ENCODE peak calls at places on chromosomes 11 and 22, in eight cellular contexts. U is heart right ventricle, X is suprapubic skin, Q is psoas muscle, N is ovary, L is astrocyte, C is fibroblast of lung, Y is right lobe of liver. B is an unnamed sample.

GRCh38 chr22:31504282-31504681 is 7.9 kb downstream of the SFI1 start:
- DNase-seq in U (no peak), X (no peak), Q (no peak), N (no peak), L (peak), C (no peak), Y (no peak), B (no peak)

GRCh38 chr11:63622318-63622717 is 8.1 kb upstream of the PLAAT3 start:
- DNase-seq in U (no peak), X (no peak), Q (no peak), N (no peak), L (no peak), C (no peak), Y (no peak), B (peak)

GRCh38 chr11:72609045-72609444 is 65.2 kb downstream of the PDE2A start:
- DNase-seq in U (no peak), X (no peak), Q (no peak), N (no peak), L (no peak), C (peak), Y (no peak), B (no peak)

GRCh38 chr22:47615051-47615450 is 852.6 kb downstream of the TBC1D22A start:
- DNase-seq in U (no peak), X (peak), Q (no peak), N (peak), L (no peak), C (no peak), Y (no peak), B (no peak)

GRCh38 chr11:111417766-111418435 is 38.8 kb upstream of the POU2AF1 start:
- DNase-seq in U (peak), X (no peak), Q (peak), N (peak), L (peak), C (peak), Y (no peak), B (no peak)

GRCh38 chr11:121119444-121119843 is 18.4 kb downstream of the TECTA start:
- DNase-seq in U (no peak), X (no peak), Q (no peak), N (no peak), L (no peak), C (no peak), Y (no peak), B (no peak)

GRCh38 chr22:17968126-17968525 is 56.2 kb downstream of the MICAL3 start:
- DNase-seq in U (no peak), X (no peak), Q (no peak), N (no peak), L (no peak), C (no peak), Y (no peak), B (no peak)

GRCh38 chr11:8082391-8083087 is 1.5 kb downstream of the TUB start:
- DNase-seq in U (no peak), X (no peak), Q (no peak), N (no peak), L (no peak), C (no peak), Y (no peak), B (no peak)

GRCh38 chr11:290621-291231 is 1.8 kb downstream of the PGGHG start:
- DNase-seq in U (no peak), X (peak), Q (peak), N (peak), L (no peak), C (no peak), Y (peak), B (no peak)

GRCh38 chr11:45580399-45580798 is 85.0 kb downstream of the CHST1 start:
- DNase-seq in U (peak), X (no peak), Q (no peak), N (no peak), L (peak), C (peak), Y (no peak), B (no peak)

GRCh38 chr11:90823446-90823845 is 600.6 kb upstream of the CHORDC1 start:
- DNase-seq in U (no peak), X (no peak), Q (no peak), N (no peak), L (no peak), C (no peak), Y (no peak), B (no peak)

GRCh38 chr22:25919452-25919851 is 177.5 kb downstream of the MYO18B start:
- DNase-seq in U (no peak), X (no peak), Q (no peak), N (no peak), L (no peak), C (no peak), Y (no peak), B (no peak)

GRCh38 chr11:46066335-46066734 is 54.9 kb downstream of the PHF21A start:
- DNase-seq in U (no peak), X (no peak), Q (no peak), N (no peak), L (no peak), C (no peak), Y (no peak), B (no peak)

GRCh38 chr11:45412033-45412432 is 125.9 kb upstream of the SYT13 start:
- DNase-seq in U (no peak), X (no peak), Q (no peak), N (no peak), L (no peak), C (no peak), Y (no peak), B (peak)

GRCh38 chr11:12377824-12378593 is 638 bp downstream of the PARVA start:
- DNase-seq in U (peak), X (peak), Q (peak), N (peak), L (peak), C (peak), Y (peak), B (peak)

GRCh38 chr22:22687638-22688500 is 43.5 kb downstream of the GGTLC2 start:
- DNase-seq in U (peak), X (no peak), Q (no peak), N (no peak), L (peak), C (peak), Y (no peak), B (no peak)

GRCh38 chr22:38843201-38843715 is 570 bp downstream of the NPTXR start:
- DNase-seq in U (no peak), X (no peak), Q (peak), N (peak), L (peak), C (peak), Y (no peak), B (no peak)

DNA sequence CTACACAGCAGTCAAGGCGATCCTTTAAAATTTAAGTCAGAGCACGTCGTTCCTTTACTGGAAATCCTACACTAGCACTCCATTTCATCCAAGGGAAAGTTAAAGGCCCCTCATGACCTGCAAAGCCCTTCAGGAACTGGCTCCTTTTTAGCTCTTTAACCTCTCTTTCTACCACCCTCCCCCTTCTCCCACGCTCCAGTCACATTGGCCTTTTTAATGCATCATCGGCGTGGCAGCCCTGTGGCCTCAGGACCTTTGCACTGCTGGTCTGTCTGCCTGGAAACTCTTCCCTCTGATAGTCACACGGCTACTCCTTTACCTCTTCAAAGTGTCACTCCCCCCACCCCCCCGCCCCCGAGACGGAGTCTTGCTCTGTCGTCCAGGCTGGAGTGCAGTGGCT is 1.2 kb upstream of the PTPN5 start:
- DNase-seq in U (no peak), X (no peak), Q (no peak), N (no peak), L (no peak), C (no peak), Y (no peak), B (no peak)
- H3K4me3 ChIP-seq in U (no peak), X (no peak), Q (no peak), N (no peak), L (no peak), C (no peak), Y (no peak), B (no peak)

GRCh38 chr11:64933213-64933934 is 2.3 kb downstream of the GPHA2 start:
- DNase-seq in U (no peak), X (no peak), Q (no peak), N (no peak), L (no peak), C (no peak), Y (no peak), B (no peak)

GRCh38 chr11:64936539-64936938 is 846 bp upstream of the GPHA2 start:
- DNase-seq in U (no peak), X (no peak), Q (no peak), N (no peak), L (no peak), C (no peak), Y (no peak), B (no peak)

GRCh38 chr11:64933935-64934693 is 1.6 kb downstream of the GPHA2 start:
- DNase-seq in U (no peak), X (no peak), Q (no peak), N (no peak), L (no peak), C (no peak), Y (no peak), B (no peak)

GRCh38 chr11:64935634-64936081 is at the start of gene GPHA2:
- DNase-seq in U (no peak), X (no peak), Q (no peak), N (peak), L (peak), C (peak), Y (no peak), B (no peak)

DNA sequence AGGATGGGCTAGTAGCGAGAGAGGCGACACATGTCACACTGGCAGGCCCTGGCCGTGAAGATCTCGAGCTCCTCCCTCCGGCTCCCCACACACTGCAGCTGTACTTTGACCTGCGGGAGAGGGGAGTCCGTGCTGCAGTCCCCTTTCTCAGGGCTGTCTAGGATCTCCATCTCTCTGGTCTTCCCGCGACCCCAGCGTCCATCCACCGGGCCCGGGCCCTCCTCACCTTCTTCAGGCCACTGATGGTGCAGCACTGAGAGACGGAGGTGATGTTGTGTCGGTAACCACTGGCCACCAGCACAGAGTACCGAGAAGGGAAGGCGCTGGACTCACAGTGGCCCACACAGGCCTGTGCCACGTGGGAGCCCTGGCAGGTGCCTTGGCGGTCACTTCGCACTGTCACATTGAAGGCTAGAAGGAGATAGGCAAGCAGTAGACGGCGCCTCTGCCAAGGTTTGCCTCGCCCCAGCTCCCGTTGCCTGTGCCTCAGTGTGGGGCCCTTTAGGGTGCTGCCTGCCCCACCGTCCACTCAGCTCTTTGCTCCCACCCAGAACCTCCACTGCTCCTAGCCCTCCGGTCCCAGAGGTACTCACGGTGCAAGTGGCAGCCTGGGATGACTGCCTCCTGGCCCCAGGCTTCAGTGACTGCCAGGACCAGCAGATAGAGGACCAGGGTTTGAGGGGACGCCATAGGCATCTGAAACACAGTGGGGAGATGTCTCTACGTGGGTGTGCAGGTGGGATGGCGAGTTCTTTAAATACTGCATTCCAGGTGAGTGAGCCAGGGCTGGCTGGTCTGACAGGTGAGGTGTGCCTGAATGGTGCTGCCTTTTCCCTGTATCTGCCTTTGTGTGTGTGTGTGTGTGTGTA is 694 bp downstream of the GPHA2 start:
- DNase-seq in U (no peak), X (no peak), Q (no peak), N (no peak), L (no peak), C (no peak), Y (no peak), B (no peak)
- H3K27ac ChIP-seq in U (no peak), X (no peak), Q (no peak), N (no peak), L (no peak), C (no peak), Y (no peak), B (no peak)

GRCh38 chr22:19554834-19555404 is 30.7 kb upstream of the CLDN5 start:
- DNase-seq in U (no peak), X (peak), Q (no peak), N (no peak), L (no peak), C (peak), Y (no peak), B (no peak)
- TF ChIP-seq CTCF in U (no peak), X (no peak), Q (no peak), N (no peak), L (peak), C (peak), Y (no peak), B (no peak)

DNA sequence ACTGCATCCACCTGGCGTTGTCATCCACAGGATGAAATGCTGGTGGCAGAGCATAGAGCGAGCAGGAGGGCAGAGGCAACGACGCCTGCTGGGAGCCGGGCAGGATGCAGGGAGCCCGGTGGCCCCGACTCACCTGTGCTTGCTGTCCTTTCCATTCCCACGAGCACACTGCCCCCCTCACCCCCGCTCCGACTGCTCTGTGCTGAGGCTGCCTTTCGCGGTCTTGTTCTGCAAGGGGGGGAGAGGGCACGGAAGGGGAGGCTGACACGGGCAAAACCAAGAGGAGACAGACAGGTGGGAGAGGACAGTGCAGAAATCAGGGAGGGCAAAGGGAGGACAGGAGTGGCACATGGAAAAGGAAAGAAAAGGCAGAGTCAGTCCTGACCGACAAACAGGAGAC is 37.9 kb upstream of the CYP2D6 start:
- DNase-seq in U (no peak), X (no peak), Q (no peak), N (no peak), L (no peak), C (no peak), Y (no peak), B (no peak)
- H3K4me3 ChIP-seq in U (no peak), X (no peak), Q (no peak), N (no peak), L (no peak), C (no peak), Y (no peak), B (no peak)

GRCh38 chr11:43903969-43904368 is 23.3 kb downstream of the ALKBH3 start:
- DNase-seq in U (no peak), X (no peak), Q (no peak), N (no peak), L (no peak), C (no peak), Y (no peak), B (no peak)

GRCh38 chr11:43904737-43905515 is 24.3 kb downstream of the ALKBH3 start:
- DNase-seq in U (no peak), X (no peak), Q (no peak), N (no peak), L (peak), C (peak), Y (no peak), B (no peak)

GRCh38 chr11:43908191-43908590 is 27.6 kb downstream of the ALKBH3 start:
- DNase-seq in U (no peak), X (no peak), Q (no peak), N (no peak), L (no peak), C (no peak), Y (no peak), B (no peak)

GRCh38 chr11:43907028-43907966 is 26.7 kb downstream of the ALKBH3 start:
- DNase-seq in U (no peak), X (no peak), Q (no peak), N (no peak), L (no peak), C (no peak), Y (no peak), B (no peak)

GRCh38 chr11:43905788-43906187 is 25.2 kb downstream of the ALKBH3 start:
- DNase-seq in U (peak), X (no peak), Q (no peak), N (no peak), L (peak), C (peak), Y (no peak), B (no peak)
- H3K27ac ChIP-seq in U (peak), X (no peak), Q (peak), N (peak), L (peak), C (no peak), Y (peak), B (peak)

GRCh38 chr11:119583585-119583984 is 145.4 kb downstream of the NECTIN1 start:
- DNase-seq in U (no peak), X (no peak), Q (no peak), N (no peak), L (no peak), C (no peak), Y (no peak), B (peak)
- TF ChIP-seq CTCF in U (no peak), X (no peak), Q (no peak), N (no peak), L (no peak), C (peak), Y (no peak), B (no peak)

DNA sequence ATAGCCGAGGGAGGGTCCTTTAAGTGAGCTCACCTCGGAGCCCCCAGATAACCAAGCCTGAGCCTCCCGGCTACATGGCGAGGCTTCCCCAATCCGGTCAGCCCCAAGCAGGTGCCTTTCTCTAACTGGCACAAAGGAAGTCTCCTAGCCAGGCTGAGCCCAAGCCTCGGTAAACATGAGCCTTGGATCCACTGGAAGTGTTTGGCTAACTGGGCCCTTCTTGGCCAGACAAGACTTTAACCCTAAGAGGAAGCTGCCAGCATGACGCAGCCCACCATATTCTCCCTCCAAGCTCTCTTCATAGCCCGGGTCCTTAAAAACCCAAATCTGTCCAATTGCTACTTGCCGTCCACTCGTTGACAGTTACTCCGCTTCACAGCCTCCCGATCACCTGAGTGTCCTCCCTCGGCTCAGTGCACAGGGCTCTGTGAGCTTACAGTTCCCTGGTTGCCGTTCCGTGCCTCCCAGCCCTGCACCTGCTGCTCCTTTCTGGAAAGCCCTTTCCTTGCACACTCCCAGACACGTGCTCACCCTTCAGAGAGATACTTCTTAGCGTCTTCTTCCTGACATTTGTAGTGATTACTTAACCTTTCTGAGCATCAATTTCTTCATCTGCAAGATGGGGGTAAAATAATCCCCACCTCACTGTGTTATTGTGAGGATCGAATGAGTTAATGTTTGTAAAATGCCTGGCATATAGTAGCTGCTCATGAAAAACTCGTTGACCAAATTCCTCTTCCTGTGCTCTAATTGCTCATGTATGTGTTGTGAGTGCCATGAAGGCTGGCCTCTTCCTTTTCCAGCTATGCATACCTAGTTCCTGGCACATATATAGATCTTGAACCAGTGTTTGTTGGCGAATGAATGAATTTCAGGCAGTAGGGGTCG is 25.6 kb downstream of the TXN2 start:
- DNase-seq in U (no peak), X (no peak), Q (no peak), N (no peak), L (no peak), C (no peak), Y (no peak), B (no peak)
- H3K4me3 ChIP-seq in U (peak), X (peak), Q (peak), N (peak), L (no peak), C (peak), Y (peak), B (peak)

GRCh38 chr11:132551011-132551410 is 981.3 kb downstream of the OPCML start:
- DNase-seq in U (no peak), X (no peak), Q (no peak), N (no peak), L (no peak), C (no peak), Y (no peak), B (no peak)
- H3K27ac ChIP-seq in U (no peak), X (no peak), Q (no peak), N (no peak), L (no peak), C (no peak), Y (no peak), B (no peak)